ENCODE peak calls at places on chromosomes 11 and 22, in seven cellular contexts. D is HT-29; H is progenitor cell of endocrine pancreas; F is activated naive CD8-positive, alpha-beta T cell treated with anti-CD3 and anti-CD28 coated beads, Interleukin-2, amount 50 U/mL, for 24 hours; K is stimulated activated CD4-positive, alpha-beta T cell treated with anti-CD3 and anti-CD28 coated beads, Interleukin-15, amount 100 ng/mL, for 24 hours; Z is stimulated activated CD8-positive, alpha-beta memory T cell treated with anti-CD3 and anti-CD28 coated beads, Interleukin-12 subunit alpha, Interleukin-12 subunit beta, amount 100 ng/mL, for 4 hours; S is HTR-8/SVneo. J is an unnamed sample.

GRCh38 chr11:123235687-123236261 is 40.7 kb upstream of the CLMP start:
- DNase-seq in D (no peak), F (no peak), K (no peak), S (no peak), H (no peak), Z (no peak), J (no peak)

GRCh38 chr22:43811777-43812148 is 342 bp downstream of the EFCAB6 start:
- DNase-seq in S (no peak), Z (no peak), H (no peak), D (no peak), K (peak; percentile 9), F (peak; percentile 9), J (no peak)

GRCh38 chr11:1074244-1075221 is at the start of gene MUC2:
- DNase-seq in Z (no peak), S (peak; percentile 31), K (no peak), D (no peak), F (no peak), H (no peak), J (no peak)

GRCh38 chr11:134950692-134951304 is 538.8 kb upstream of the B3GAT1 start:
- DNase-seq in F (no peak), S (peak; percentile 6), K (no peak), H (no peak), Z (no peak), D (no peak), J (no peak)

GRCh38 chr11:36123353-36124220 is 165.6 kb downstream of the COMMD9 start:
- DNase-seq in D (no peak), Z (no peak), S (no peak), K (no peak), H (no peak), F (no peak), J (no peak)

GRCh38 chr11:79503028-79503427 is 62.2 kb upstream of the TENM4 start:
- DNase-seq in D (no peak), K (no peak), F (no peak), S (no peak), H (no peak), Z (no peak), J (no peak)

GRCh38 chr11:82810326-82810725 is 76.7 kb upstream of the FAM181B start:
- DNase-seq in K (no peak), Z (no peak), F (no peak), D (no peak), H (no peak), S (no peak), J (no peak)

GRCh38 chr11:125164422-125165110 is at the start of gene PKNOX2:
- DNase-seq in D (peak; percentile 24), H (peak; percentile 86), Z (peak; percentile 21), F (peak; percentile 74), K (peak; percentile 86), S (peak; percentile 51), J (no peak)

GRCh38 chr11:41533761-41534160 is 74.3 kb upstream of the LRRC4C start:
- DNase-seq in D (no peak), H (no peak), S (no peak), Z (no peak), K (no peak), F (no peak), J (no peak)

GRCh38 chr11:77418981-77419592 is 54.8 kb downstream of the PAK1 start:
- DNase-seq in D (peak; percentile 24), K (no peak), H (no peak), S (no peak), F (no peak), Z (no peak), J (no peak)

GRCh38 chr22:46462726-46463371 is 74.6 kb downstream of the CELSR1 start:
- DNase-seq in H (no peak), D (no peak), K (no peak), Z (no peak), F (no peak), S (peak; percentile 80), J (peak; percentile 67)

GRCh38 chr11:122584670-122585069 is 70.9 kb upstream of the UBASH3B start:
- DNase-seq in S (no peak), D (no peak), H (no peak), Z (no peak), K (no peak), F (no peak), J (no peak)

GRCh38 chr11:101974255-101974654 is 57.9 kb upstream of the ANGPTL5 start:
- DNase-seq in Z (no peak), D (no peak), F (no peak), H (no peak), S (peak; percentile 10), K (no peak), J (peak; percentile 50)

GRCh38 chr11:2434008-2434407 is 10.3 kb downstream of the TRPM5 start:
- DNase-seq in Z (no peak), S (no peak), K (no peak), H (no peak), D (no peak), F (no peak), J (no peak)

GRCh38 chr11:73398132-73398526 is 21.9 kb downstream of the RELT start:
- DNase-seq in D (no peak), H (no peak), K (no peak), S (no peak), F (no peak), Z (no peak), J (no peak)

GRCh38 chr11:96055706-96056387 is 131.9 kb upstream of the MTMR2 start:
- DNase-seq in H (no peak), Z (peak; percentile 19), S (peak; percentile 37), D (no peak), K (peak; percentile 59), F (no peak), J (no peak)

GRCh38 chr11:120558754-120559431 is 47.3 kb downstream of the GRIK4 start:
- DNase-seq in F (no peak), Z (no peak), H (no peak), D (no peak), S (no peak), K (no peak), J (peak; percentile 39)

GRCh38 chr22:47604563-47604962 is 842.1 kb downstream of the TBC1D22A start:
- DNase-seq in H (no peak), D (no peak), S (no peak), K (no peak), Z (no peak), F (no peak), J (no peak)

GRCh38 chr22:24247564-24248344 is 2.9 kb upstream of the GGT5 start:
- DNase-seq in D (peak; percentile 60), F (peak; percentile 60), K (peak; percentile 67), H (peak; percentile 82), S (peak; percentile 81), Z (peak; percentile 20), J (peak; percentile 7)

GRCh38 chr11:63343130-63343529 is 26.5 kb upstream of the SLC22A9 start:
- DNase-seq in D (peak; percentile 63), H (no peak), S (no peak), K (no peak), F (no peak), Z (no peak), J (no peak)

GRCh38 chr11:10072841-10073240 is 221.2 kb downstream of the SBF2 start:
- DNase-seq in D (no peak), Z (no peak), K (no peak), S (no peak), H (no peak), F (no peak), J (no peak)

GRCh38 chr11:15038963-15039362 is 34.4 kb upstream of the CALCB start:
- DNase-seq in H (no peak), K (no peak), S (no peak), F (no peak), D (peak; percentile 45), Z (no peak), J (no peak)

GRCh38 chr11:68904458-68904847 is 762 bp downstream of the IGHMBP2 start:
- DNase-seq in D (peak; percentile 33), F (peak; percentile 26), S (peak; percentile 37), K (no peak), H (no peak), Z (no peak), J (peak; percentile 62)

GRCh38 chr11:28195449-28195848 is 87.3 kb downstream of the METTL15 start:
- DNase-seq in H (no peak), S (no peak), D (no peak), Z (no peak), K (no peak), F (no peak), J (no peak)

GRCh38 chr11:126419801-126420729 is 64.6 kb downstream of the ST3GAL4 start:
- DNase-seq in F (no peak), K (no peak), S (no peak), D (no peak), H (no peak), Z (no peak), J (peak; percentile 14)

GRCh38 chr11:117870176-117870952 is 6.1 kb downstream of the FXYD6 start:
- DNase-seq in D (no peak), F (no peak), H (no peak), S (no peak), Z (no peak), K (no peak), J (peak; percentile 60)

GRCh38 chr22:48993655-48994054 is 834.0 kb downstream of the BRD1 start:
- DNase-seq in D (no peak), Z (no peak), H (no peak), K (no peak), S (no peak), F (no peak), J (no peak)

GRCh38 chr11:66568124-66568916 is at the start of gene CTSF:
- DNase-seq in H (no peak), Z (peak; percentile 53), S (no peak), K (peak; percentile 83), D (no peak), F (peak; percentile 76), J (peak; percentile 97)

GRCh38 chr22:44261861-44262595 is 50.7 kb downstream of the SHISAL1 start:
- DNase-seq in K (no peak), D (no peak), F (no peak), S (no peak), Z (no peak), H (no peak), J (peak; percentile 38)

GRCh38 chr11:12377106-12377823 is at the start of gene PARVA:
- DNase-seq in H (peak; percentile 60), F (no peak), Z (no peak), S (peak; percentile 40), D (peak; percentile 87), K (peak; percentile 12), J (no peak)

GRCh38 chr11:33575311-33575710 is 125.3 kb downstream of the C11orf91 start:
- DNase-seq in S (no peak), K (no peak), F (no peak), Z (no peak), D (no peak), H (no peak), J (no peak)

GRCh38 chr11:31656051-31656450 is 146.5 kb downstream of the ELP4 start:
- DNase-seq in H (no peak), Z (no peak), S (no peak), F (no peak), K (no peak), D (no peak), J (no peak)

GRCh38 chr11:78149646-78150045 is 10.2 kb upstream of the ALG8 start:
- DNase-seq in S (no peak), D (peak; percentile 43), Z (no peak), H (no peak), K (no peak), F (no peak), J (no peak)

GRCh38 chr11:77093056-77093891 is 9.4 kb upstream of the OMP start:
- DNase-seq in S (no peak), K (no peak), H (no peak), Z (no peak), F (no peak), D (no peak), J (no peak)

GRCh38 chr22:28544431-28544868 is 135.2 kb downstream of the TTC28 start:
- DNase-seq in Z (no peak), F (no peak), H (no peak), S (no peak), K (no peak), D (no peak), J (no peak)

GRCh38 chr11:45288395-45288794 is 2.3 kb upstream of the SYT13 start:
- DNase-seq in H (no peak), S (no peak), D (no peak), K (no peak), Z (no peak), F (no peak), J (peak; percentile 25)

J was measured in NCI-H1417.